ENCODE peak calls at places on chromosomes 4 and X, in five cellular contexts. One of them, this sample, is unnamed.

GRCh38 chr4:148444296-148445070 is 2.3 kb upstream of the NR3C2 start:
- DNase-seq in HTR-8/SVneo: no peak
- DNase-seq in PC-3: peak
- DNase-seq in Right ventricle myocardium superior: peak
- DNase-seq in B cell: peak
- DNase-seq in this sample: peak

GRCh38 chr4:74474345-74475099 is 29.6 kb downstream of the AREG start:
- DNase-seq in Right ventricle myocardium superior: no peak
- DNase-seq in PC-3: no peak
- DNase-seq in HTR-8/SVneo: no peak
- DNase-seq in B cell: no peak
- DNase-seq in this sample: no peak

GRCh38 chrX:45750639-45751038 is 550.0 kb upstream of the DIPK2B start:
- DNase-seq in Right ventricle myocardium superior: peak
- DNase-seq in PC-3: no peak
- DNase-seq in B cell: no peak
- DNase-seq in HTR-8/SVneo: no peak
- DNase-seq in this sample: no peak

GRCh38 chrX:39840141-39841126 is 257.3 kb downstream of the BCOR start:
- DNase-seq in B cell: no peak
- DNase-seq in PC-3: no peak
- DNase-seq in Right ventricle myocardium superior: no peak
- DNase-seq in HTR-8/SVneo: no peak
- DNase-seq in this sample: no peak

GRCh38 chrX:8845060-8845459 is 43.9 kb upstream of the FAM9A start:
- DNase-seq in B cell: no peak
- DNase-seq in Right ventricle myocardium superior: no peak
- DNase-seq in PC-3: peak
- DNase-seq in HTR-8/SVneo: peak
- DNase-seq in this sample: no peak

GRCh38 chr4:55248756-55249155 is 97.3 kb upstream of the SRD5A3 start:
- DNase-seq in PC-3: no peak
- DNase-seq in Right ventricle myocardium superior: no peak
- DNase-seq in HTR-8/SVneo: no peak
- DNase-seq in B cell: no peak
- DNase-seq in this sample: no peak

GRCh38 chr4:86737244-86737643 is 111.9 kb downstream of the SLC10A6 start:
- DNase-seq in HTR-8/SVneo: no peak
- DNase-seq in Right ventricle myocardium superior: no peak
- DNase-seq in B cell: no peak
- DNase-seq in PC-3: no peak
- DNase-seq in this sample: no peak

GRCh38 chrX:130343411-130343810 is 3.7 kb downstream of the SLC25A14 start:
- DNase-seq in B cell: no peak
- DNase-seq in Right ventricle myocardium superior: no peak
- DNase-seq in PC-3: no peak
- DNase-seq in HTR-8/SVneo: no peak
- DNase-seq in this sample: no peak

GRCh38 chrX:68261060-68261672 is 172.1 kb downstream of the OPHN1 start:
- DNase-seq in Right ventricle myocardium superior: no peak
- DNase-seq in HTR-8/SVneo: no peak
- DNase-seq in PC-3: peak
- DNase-seq in B cell: no peak
- DNase-seq in this sample: no peak

GRCh38 chr4:72119946-72120345 is 88.1 kb downstream of the NPFFR2 start:
- DNase-seq in B cell: no peak
- DNase-seq in PC-3: peak
- DNase-seq in HTR-8/SVneo: no peak
- DNase-seq in Right ventricle myocardium superior: no peak
- DNase-seq in this sample: no peak